ENCODE peak calls at places on chromosomes 3 and 15, in four cellular contexts. A is nephron progenitor cell; Y is heart left ventricle; R is stimulated activated CD8-positive, alpha-beta memory T cell treated with anti-CD3 and anti-CD28 coated beads, Interleukin-4, amount 100 ng/mL, for 48 hours. F is an unnamed sample.
A peak's percentile ranks its signal among the peaks of the same experiment; 100 is the strongest.

GRCh38 chr15:90956551-90957104 is 1.9 kb downstream of the RCCD1 start:
- DNase-seq in A (peak; percentile 94), Y (peak; percentile 71), R (peak; percentile 84), F (peak; percentile 84)

GRCh38 chr15:66278671-66279070 is 14.7 kb upstream of the DIS3L start:
- DNase-seq in A (no peak), Y (no peak), R (no peak), F (no peak)

GRCh38 chr3:161296814-161297213 is 74.5 kb downstream of the SPTSSB start:
- DNase-seq in A (no peak), Y (no peak), R (no peak), F (no peak)

GRCh38 chr15:98043160-98044059 is 82.9 kb downstream of the ARRDC4 start:
- DNase-seq in A (no peak), Y (no peak), R (no peak), F (peak; percentile 18)

GRCh38 chr15:83210619-83211018 is 3.0 kb upstream of the HDGFL3 start:
- DNase-seq in A (no peak), Y (no peak), R (no peak), F (peak; percentile 16)

GRCh38 chr3:135694142-135694541 is 271.4 kb upstream of the PPP2R3A start:
- DNase-seq in A (no peak), Y (no peak), R (no peak), F (no peak)

GRCh38 chr15:80093854-80094418 is 34.5 kb downstream of the ZFAND6 start:
- DNase-seq in A (peak; percentile 22), Y (peak; percentile 67), R (peak; percentile 33), F (peak; percentile 68)

GRCh38 chr3:128577711-128578110 is 72.9 kb downstream of the RPN1 start:
- DNase-seq in A (no peak), Y (no peak), R (no peak), F (no peak)

GRCh38 chr15:78822514-78822913 is 11.2 kb upstream of the ADAMTS7 start:
- DNase-seq in A (no peak), Y (no peak), R (no peak), F (no peak)